ENCODE peak calls at places on chromosome X, in seven cellular contexts. One of them, this sample, is unnamed.

GRCh38 chrX:111779582-111779981 is 96.4 kb upstream of the TRPC5OS start:
- DNase-seq in stomach: no peak
- DNase-seq in sigmoid colon: no peak
- DNase-seq in CD8-positive, alpha-beta T cell: no peak
- DNase-seq in body of pancreas: no peak
- DNase-seq in tibial artery: no peak
- DNase-seq in uterus: no peak
- DNase-seq in this sample: no peak

GRCh38 chrX:39828971-39829370 is 268.8 kb downstream of the BCOR start:
- DNase-seq in tibial artery: no peak
- DNase-seq in CD8-positive, alpha-beta T cell: no peak
- DNase-seq in sigmoid colon: no peak
- DNase-seq in stomach: no peak
- DNase-seq in body of pancreas: no peak
- DNase-seq in uterus: no peak
- DNase-seq in this sample: no peak

GRCh38 chrX:19956923-19957322 is 33.9 kb downstream of the BCLAF3 start:
- DNase-seq in tibial artery: peak; percentile 20
- DNase-seq in CD8-positive, alpha-beta T cell: no peak
- DNase-seq in uterus: no peak
- DNase-seq in stomach: no peak
- DNase-seq in body of pancreas: no peak
- DNase-seq in sigmoid colon: no peak
- DNase-seq in this sample: no peak

GRCh38 chrX:97629597-97629985 is 745.9 kb downstream of the RPA4 start:
- DNase-seq in body of pancreas: no peak
- DNase-seq in tibial artery: no peak
- DNase-seq in uterus: no peak
- DNase-seq in sigmoid colon: no peak
- DNase-seq in CD8-positive, alpha-beta T cell: no peak
- DNase-seq in stomach: no peak
- DNase-seq in this sample: no peak

GRCh38 chrX:129957241-129958099 is 25.0 kb upstream of the BCORL1 start:
- DNase-seq in uterus: peak; percentile 52
- DNase-seq in sigmoid colon: peak; percentile 73
- DNase-seq in body of pancreas: peak; percentile 72
- DNase-seq in stomach: peak; percentile 70
- DNase-seq in tibial artery: peak; percentile 38
- DNase-seq in CD8-positive, alpha-beta T cell: peak; percentile 3
- DNase-seq in this sample: peak; percentile 83

GRCh38 chrX:109760241-109760921 is 27.3 kb upstream of the ACSL4 start:
- DNase-seq in stomach: no peak
- DNase-seq in CD8-positive, alpha-beta T cell: no peak
- DNase-seq in body of pancreas: no peak
- DNase-seq in sigmoid colon: no peak
- DNase-seq in uterus: no peak
- DNase-seq in tibial artery: no peak
- DNase-seq in this sample: no peak

GRCh38 chrX:2664497-2664896 is 26.6 kb upstream of the CD99 start:
- DNase-seq in stomach: no peak
- DNase-seq in CD8-positive, alpha-beta T cell: no peak
- DNase-seq in body of pancreas: no peak
- DNase-seq in uterus: peak; percentile 38
- DNase-seq in tibial artery: peak; percentile 26
- DNase-seq in sigmoid colon: no peak
- DNase-seq in this sample: no peak

GRCh38 chrX:35919536-35920309 is at the start of gene CFAP47:
- DNase-seq in tibial artery: no peak
- DNase-seq in uterus: no peak
- DNase-seq in CD8-positive, alpha-beta T cell: no peak
- DNase-seq in stomach: peak; percentile 30
- DNase-seq in sigmoid colon: no peak
- DNase-seq in body of pancreas: peak; percentile 79
- DNase-seq in this sample: no peak

GRCh38 chrX:113384628-113385027 is 544.0 kb upstream of the AMOT start:
- DNase-seq in uterus: no peak
- DNase-seq in sigmoid colon: no peak
- DNase-seq in stomach: no peak
- DNase-seq in tibial artery: peak; percentile 37
- DNase-seq in body of pancreas: no peak
- DNase-seq in CD8-positive, alpha-beta T cell: no peak
- DNase-seq in this sample: no peak

GRCh38 chrX:47218920-47219815 is 687 bp downstream of the CDK16 start:
- DNase-seq in stomach: no peak
- DNase-seq in body of pancreas: peak; percentile 48
- DNase-seq in sigmoid colon: peak; percentile 77
- DNase-seq in tibial artery: peak; percentile 36
- DNase-seq in CD8-positive, alpha-beta T cell: peak; percentile 13
- DNase-seq in uterus: peak; percentile 49
- DNase-seq in this sample: peak; percentile 59

GRCh38 chrX:24448762-24449161 is 16.3 kb upstream of the PDK3 start:
- DNase-seq in sigmoid colon: no peak
- DNase-seq in uterus: no peak
- DNase-seq in body of pancreas: no peak
- DNase-seq in stomach: no peak
- DNase-seq in CD8-positive, alpha-beta T cell: no peak
- DNase-seq in tibial artery: no peak
- DNase-seq in this sample: no peak

DNA sequence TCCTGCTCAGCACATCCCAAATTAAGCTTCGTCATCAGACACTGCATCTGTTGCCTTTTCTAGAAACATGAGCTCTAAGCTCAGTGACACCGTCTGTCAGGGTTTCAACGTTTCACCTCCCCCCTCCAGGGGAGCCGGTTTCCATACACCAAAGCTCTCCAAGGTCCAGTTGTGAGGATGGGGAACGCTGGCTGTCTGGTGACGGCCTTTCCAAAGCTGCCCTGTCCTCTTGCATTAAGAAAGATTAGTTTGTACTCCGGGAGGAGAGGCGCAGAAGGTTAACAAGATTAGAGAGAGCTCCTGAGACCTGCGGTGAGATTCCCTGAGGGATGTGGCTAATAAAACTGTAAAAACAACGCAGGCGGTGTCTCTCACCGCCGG is 43.2 kb downstream of the ASMT start:
- DNase-seq in CD8-positive, alpha-beta T cell: no peak
- DNase-seq in tibial artery: no peak
- DNase-seq in stomach: no peak
- DNase-seq in uterus: no peak
- DNase-seq in body of pancreas: no peak
- DNase-seq in sigmoid colon: no peak
- DNase-seq in this sample: no peak
- H3K4me3 ChIP-seq in CD8-positive, alpha-beta T cell: peak overlapping the region; percentile 46
- H3K4me3 ChIP-seq in tibial artery: no peak overlapping the region
- H3K4me3 ChIP-seq in stomach: no peak overlapping the region
- H3K4me3 ChIP-seq in uterus: no peak overlapping the region
- H3K4me3 ChIP-seq in body of pancreas: no peak overlapping the region
- H3K4me3 ChIP-seq in sigmoid colon: no peak overlapping the region
- H3K4me3 ChIP-seq in this sample: no peak overlapping the region

DNA sequence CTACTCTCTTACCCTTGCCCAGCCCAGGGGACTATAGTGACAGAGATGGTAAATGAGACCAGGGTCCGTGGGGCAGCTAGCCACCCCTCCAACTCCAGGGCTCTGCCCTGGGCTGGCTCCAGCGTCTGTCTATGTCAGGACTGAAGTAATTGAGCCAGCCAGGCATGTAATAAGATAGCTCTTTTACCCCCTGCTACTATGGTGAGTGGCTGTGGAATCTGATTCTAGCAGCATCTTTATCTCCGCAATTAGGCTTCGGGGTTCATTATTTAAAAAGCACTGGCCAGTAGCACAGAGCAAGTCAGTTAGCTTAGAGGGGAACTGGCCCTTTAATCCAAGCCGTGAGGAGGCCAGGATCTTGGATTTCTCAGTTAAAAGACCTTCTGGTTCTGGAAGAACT is 123.3 kb upstream of the RAI2 start:
- DNase-seq in uterus: no peak
- DNase-seq in body of pancreas: no peak
- DNase-seq in stomach: no peak
- DNase-seq in sigmoid colon: no peak
- DNase-seq in tibial artery: no peak
- DNase-seq in CD8-positive, alpha-beta T cell: no peak
- DNase-seq in this sample: no peak
- H3K9me3 ChIP-seq in uterus: no peaks in the 10 kb centered on the region
- H3K9me3 ChIP-seq in body of pancreas: no peaks in the 10 kb centered on the region
- H3K9me3 ChIP-seq in stomach: no peaks in the 10 kb centered on the region
- H3K9me3 ChIP-seq in sigmoid colon: no peaks in the 10 kb centered on the region
- H3K9me3 ChIP-seq in tibial artery: no peaks in the 10 kb centered on the region
- H3K9me3 ChIP-seq in CD8-positive, alpha-beta T cell: no peaks in the 10 kb centered on the region
- H3K9me3 ChIP-seq in this sample: no peaks in the 10 kb centered on the region

GRCh38 chrX:1465261-1466231 is 12.8 kb upstream of the ASMTL start:
- DNase-seq in uterus: no peak
- DNase-seq in body of pancreas: no peak
- DNase-seq in tibial artery: peak; percentile 11
- DNase-seq in CD8-positive, alpha-beta T cell: no peak
- DNase-seq in sigmoid colon: peak; percentile 57
- DNase-seq in stomach: peak; percentile 17
- DNase-seq in this sample: peak; percentile 29
- H3K4me1 ChIP-seq in uterus: no peaks in the 10 kb centered on the region
- H3K4me1 ChIP-seq in body of pancreas: no peaks in the 10 kb centered on the region
- H3K4me1 ChIP-seq in tibial artery: no peaks in the 10 kb centered on the region
- H3K4me1 ChIP-seq in CD8-positive, alpha-beta T cell: peaks cover 78% of the 10 kb centered on the region
- H3K4me1 ChIP-seq in sigmoid colon: no peaks in the 10 kb centered on the region
- H3K4me1 ChIP-seq in stomach: peaks cover 6% of the 10 kb centered on the region
- H3K4me1 ChIP-seq in this sample: no peaks in the 10 kb centered on the region

DNA sequence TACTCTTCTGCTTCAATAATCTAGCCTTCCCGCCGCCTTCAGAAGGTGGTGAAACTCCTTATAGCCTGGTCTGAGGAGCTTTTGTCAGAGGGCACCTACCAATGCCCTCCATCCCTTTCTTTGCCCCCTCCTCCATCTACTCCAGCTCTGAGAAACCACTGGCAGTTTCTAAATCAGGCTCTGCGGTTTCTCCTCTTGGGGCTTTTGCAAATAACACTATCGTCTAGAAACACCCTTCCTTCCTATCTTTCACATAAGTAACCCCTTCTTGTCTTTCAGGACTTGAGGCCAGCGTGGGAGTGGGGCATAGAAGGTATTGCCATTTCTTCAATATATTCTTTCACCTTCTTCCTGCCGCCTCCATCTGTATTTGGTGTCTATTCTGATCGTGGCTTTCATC is 1.2 kb upstream of the EFHC2 start:
- DNase-seq in CD8-positive, alpha-beta T cell: no peak
- DNase-seq in stomach: no peak
- DNase-seq in body of pancreas: no peak
- DNase-seq in uterus: no peak
- DNase-seq in tibial artery: no peak
- DNase-seq in sigmoid colon: no peak
- DNase-seq in this sample: no peak
- H3K4me3 ChIP-seq in CD8-positive, alpha-beta T cell: peak overlapping the region; percentile 51
- H3K4me3 ChIP-seq in stomach: peak overlapping the region; percentile 51
- H3K4me3 ChIP-seq in body of pancreas: no peak overlapping the region
- H3K4me3 ChIP-seq in uterus: peak overlapping the region; percentile 2
- H3K4me3 ChIP-seq in tibial artery: no peak overlapping the region
- H3K4me3 ChIP-seq in sigmoid colon: no peak overlapping the region
- H3K4me3 ChIP-seq in this sample: no peak overlapping the region

DNA sequence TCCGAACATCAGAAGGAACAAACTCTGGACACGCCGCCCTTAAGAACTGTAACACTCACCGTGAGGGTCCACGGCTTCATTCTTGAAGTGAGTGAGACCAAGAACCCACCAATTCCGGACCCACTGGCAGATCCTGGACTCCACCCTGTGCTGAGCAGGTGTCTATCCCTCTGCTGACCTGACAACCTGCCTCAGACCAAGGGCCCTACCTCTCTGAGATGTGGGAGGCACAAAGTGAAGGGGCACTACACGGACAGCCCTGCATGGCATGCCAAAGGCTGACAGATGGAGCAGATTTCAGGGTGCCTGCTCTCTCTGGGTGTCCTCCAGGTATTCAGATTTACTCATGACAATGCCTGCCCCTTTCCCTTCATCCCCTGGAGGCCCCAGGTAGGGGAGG is 14.0 kb upstream of the HSFX1 start:
- DNase-seq in uterus: no peak
- DNase-seq in CD8-positive, alpha-beta T cell: no peak
- DNase-seq in body of pancreas: no peak
- DNase-seq in sigmoid colon: no peak
- DNase-seq in tibial artery: no peak
- DNase-seq in stomach: no peak
- DNase-seq in this sample: no peak
- H3K9me3 ChIP-seq in uterus: no peaks in the 10 kb centered on the region
- H3K9me3 ChIP-seq in CD8-positive, alpha-beta T cell: no peaks in the 10 kb centered on the region
- H3K9me3 ChIP-seq in body of pancreas: no peaks in the 10 kb centered on the region
- H3K9me3 ChIP-seq in sigmoid colon: no peaks in the 10 kb centered on the region
- H3K9me3 ChIP-seq in tibial artery: no peaks in the 10 kb centered on the region
- H3K9me3 ChIP-seq in stomach: no peaks in the 10 kb centered on the region
- H3K9me3 ChIP-seq in this sample: no peaks in the 10 kb centered on the region

GRCh38 chrX:41347186-41347585 is 13.2 kb downstream of the DDX3X start:
- DNase-seq in sigmoid colon: no peak
- DNase-seq in CD8-positive, alpha-beta T cell: no peak
- DNase-seq in stomach: no peak
- DNase-seq in uterus: no peak
- DNase-seq in body of pancreas: no peak
- DNase-seq in tibial artery: no peak
- DNase-seq in this sample: no peak
- H3K4me1 ChIP-seq in sigmoid colon: no peaks in the 10 kb centered on the region
- H3K4me1 ChIP-seq in CD8-positive, alpha-beta T cell: no peaks in the 10 kb centered on the region
- H3K4me1 ChIP-seq in stomach: peaks cover 9% of the 10 kb centered on the region
- H3K4me1 ChIP-seq in uterus: no peaks in the 10 kb centered on the region
- H3K4me1 ChIP-seq in body of pancreas: no peaks in the 10 kb centered on the region
- H3K4me1 ChIP-seq in tibial artery: no peaks in the 10 kb centered on the region
- H3K4me1 ChIP-seq in this sample: no peaks in the 10 kb centered on the region

This sample was measured in Caco-2.